ENCODE peak calls at places on chromosomes 7 and 10, in seven cellular contexts. One of them, this sample, is unnamed.

GRCh38 chr10:133462512-133463305 is 9.0 kb downstream of the SCART1 start:
- DNase-seq in endothelial cell: no peak
- DNase-seq in dorsolateral prefrontal cortex: no peak
- DNase-seq in cardiac muscle cell: no peak
- DNase-seq in Calu3: no peak
- DNase-seq in GM12865: no peak
- DNase-seq in NB4: no peak
- DNase-seq in this sample: no peak

GRCh38 chr10:99374526-99374925 is 45.4 kb downstream of the CNNM1 start:
- DNase-seq in endothelial cell: no peak
- DNase-seq in dorsolateral prefrontal cortex: no peak
- DNase-seq in cardiac muscle cell: peak
- DNase-seq in Calu3: no peak
- DNase-seq in NB4: no peak
- DNase-seq in GM12865: no peak
- DNase-seq in this sample: no peak

GRCh38 chr7:5229451-5230271 is 39.6 kb downstream of the WIPI2 start:
- DNase-seq in Calu3: no peak
- DNase-seq in cardiac muscle cell: no peak
- DNase-seq in NB4: no peak
- DNase-seq in dorsolateral prefrontal cortex: no peak
- DNase-seq in endothelial cell: no peak
- DNase-seq in GM12865: peak
- DNase-seq in this sample: no peak

GRCh38 chr7:92898798-92899197 is 62.4 kb upstream of the CDK6 start:
- DNase-seq in endothelial cell: no peak
- DNase-seq in NB4: no peak
- DNase-seq in Calu3: no peak
- DNase-seq in dorsolateral prefrontal cortex: no peak
- DNase-seq in GM12865: no peak
- DNase-seq in cardiac muscle cell: no peak
- DNase-seq in this sample: no peak

GRCh38 chr7:103752995-103753394 is 236.5 kb downstream of the RELN start:
- DNase-seq in Calu3: peak
- DNase-seq in dorsolateral prefrontal cortex: no peak
- DNase-seq in endothelial cell: no peak
- DNase-seq in NB4: no peak
- DNase-seq in GM12865: no peak
- DNase-seq in cardiac muscle cell: peak
- DNase-seq in this sample: no peak

GRCh38 chr10:24331457-24331856 is 122.5 kb downstream of the KIAA1217 start:
- DNase-seq in cardiac muscle cell: peak
- DNase-seq in NB4: no peak
- DNase-seq in endothelial cell: no peak
- DNase-seq in dorsolateral prefrontal cortex: no peak
- DNase-seq in Calu3: peak
- DNase-seq in GM12865: no peak
- DNase-seq in this sample: no peak

GRCh38 chr7:23377134-23377533 is 78.0 kb downstream of the MALSU1 start:
- DNase-seq in cardiac muscle cell: peak
- DNase-seq in endothelial cell: no peak
- DNase-seq in NB4: no peak
- DNase-seq in GM12865: no peak
- DNase-seq in Calu3: no peak
- DNase-seq in dorsolateral prefrontal cortex: no peak
- DNase-seq in this sample: no peak

GRCh38 chr10:30493609-30494530 is 59.9 kb downstream of the MAP3K8 start:
- DNase-seq in NB4: peak
- DNase-seq in endothelial cell: no peak
- DNase-seq in dorsolateral prefrontal cortex: no peak
- DNase-seq in GM12865: peak
- DNase-seq in Calu3: no peak
- DNase-seq in cardiac muscle cell: peak
- DNase-seq in this sample: no peak

GRCh38 chr7:7562736-7563135 is 3.9 kb upstream of the MIOS start:
- DNase-seq in cardiac muscle cell: peak
- DNase-seq in Calu3: no peak
- DNase-seq in dorsolateral prefrontal cortex: no peak
- DNase-seq in GM12865: no peak
- DNase-seq in NB4: no peak
- DNase-seq in endothelial cell: no peak
- DNase-seq in this sample: no peak

GRCh38 chr10:59678884-59679301 is 30.8 kb downstream of the SLC16A9 start:
- DNase-seq in GM12865: peak
- DNase-seq in cardiac muscle cell: peak
- DNase-seq in NB4: no peak
- DNase-seq in dorsolateral prefrontal cortex: no peak
- DNase-seq in Calu3: no peak
- DNase-seq in endothelial cell: no peak
- DNase-seq in this sample: no peak

GRCh38 chr10:70602665-70603438 is at the start of gene PRF1:
- DNase-seq in Calu3: no peak
- DNase-seq in GM12865: no peak
- DNase-seq in cardiac muscle cell: no peak
- DNase-seq in dorsolateral prefrontal cortex: no peak
- DNase-seq in NB4: peak
- DNase-seq in endothelial cell: no peak
- DNase-seq in this sample: no peak

GRCh38 chr10:56449770-56450169 is 88.7 kb upstream of the ZWINT start:
- DNase-seq in GM12865: peak
- DNase-seq in cardiac muscle cell: no peak
- DNase-seq in dorsolateral prefrontal cortex: no peak
- DNase-seq in NB4: peak
- DNase-seq in endothelial cell: no peak
- DNase-seq in Calu3: no peak
- DNase-seq in this sample: no peak
- TF ChIP-seq CTCF in GM12865: peak
- TF ChIP-seq CTCF in cardiac muscle cell: no peak
- TF ChIP-seq CTCF in dorsolateral prefrontal cortex: no peak
- TF ChIP-seq CTCF in NB4: peak
- TF ChIP-seq CTCF in endothelial cell: no peak
- TF ChIP-seq CTCF in Calu3: peak
- TF ChIP-seq CTCF in this sample: peak

GRCh38 chr7:151808296-151809155 is 68.4 kb downstream of the PRKAG2 start:
- DNase-seq in GM12865: no peak
- DNase-seq in dorsolateral prefrontal cortex: no peak
- DNase-seq in Calu3: peak
- DNase-seq in endothelial cell: no peak
- DNase-seq in cardiac muscle cell: no peak
- DNase-seq in NB4: no peak
- DNase-seq in this sample: no peak
- TF ChIP-seq CTCF in GM12865: no peak
- TF ChIP-seq CTCF in dorsolateral prefrontal cortex: no peak
- TF ChIP-seq CTCF in Calu3: no peak
- TF ChIP-seq CTCF in endothelial cell: no peak
- TF ChIP-seq CTCF in cardiac muscle cell: no peak
- TF ChIP-seq CTCF in NB4: no peak
- TF ChIP-seq CTCF in this sample: no peak

DNA sequence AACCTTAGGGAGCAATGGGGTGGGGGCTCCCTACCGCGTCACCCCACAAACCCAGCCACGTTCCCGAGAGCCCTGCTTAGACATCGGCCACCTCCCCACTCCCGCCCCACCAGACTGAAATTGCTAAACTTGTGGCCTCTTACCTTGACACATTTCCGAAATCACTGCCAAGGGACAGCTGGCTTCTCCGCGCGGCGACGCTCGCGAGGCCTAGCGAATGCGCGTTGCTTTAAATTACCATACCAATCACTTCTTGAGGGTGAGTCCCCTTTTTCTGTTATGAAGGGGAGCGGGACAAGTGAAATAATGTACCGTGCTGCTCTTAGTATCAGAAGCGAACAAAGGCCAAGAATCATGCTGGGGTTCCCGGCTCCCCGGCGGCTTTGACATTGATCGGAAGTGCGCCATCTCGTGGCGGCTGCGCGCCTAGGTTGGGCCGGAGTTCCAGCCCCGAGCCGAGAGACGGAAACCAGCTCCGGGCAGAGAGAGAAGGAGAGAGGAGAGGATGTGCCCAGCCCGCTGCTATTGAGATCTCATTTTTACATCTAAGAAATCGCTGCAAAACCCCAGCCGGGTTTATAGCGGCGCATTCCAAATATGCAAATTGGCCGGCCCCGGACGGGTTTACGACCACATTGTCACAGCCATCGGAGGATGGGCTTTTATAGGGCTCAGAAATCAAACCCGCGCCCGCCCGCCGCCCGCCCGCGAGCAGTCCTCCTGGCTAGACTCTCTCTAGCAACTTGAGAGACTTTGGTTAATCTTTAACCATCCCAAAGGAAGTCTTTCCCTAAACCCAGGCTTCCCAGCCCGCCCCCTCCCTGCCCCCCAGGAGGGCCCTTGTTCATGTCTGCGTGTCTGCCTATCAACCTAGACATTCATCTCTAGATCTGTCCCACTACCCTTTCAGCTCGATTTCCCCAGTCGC is 5.3 kb downstream of the HOXA11 start:
- DNase-seq in NB4: peak
- DNase-seq in dorsolateral prefrontal cortex: no peak
- DNase-seq in endothelial cell: peak
- DNase-seq in Calu3: peak
- DNase-seq in GM12865: peak
- DNase-seq in cardiac muscle cell: peak
- DNase-seq in this sample: peak
- TF ChIP-seq CTCF in NB4: peak
- TF ChIP-seq CTCF in dorsolateral prefrontal cortex: peak
- TF ChIP-seq CTCF in endothelial cell: peak
- TF ChIP-seq CTCF in Calu3: peak
- TF ChIP-seq CTCF in GM12865: peak
- TF ChIP-seq CTCF in cardiac muscle cell: peak
- TF ChIP-seq CTCF in this sample: peak

GRCh38 chr7:134845461-134845860 is 66.0 kb downstream of the CALD1 start:
- DNase-seq in dorsolateral prefrontal cortex: no peak
- DNase-seq in endothelial cell: no peak
- DNase-seq in NB4: no peak
- DNase-seq in GM12865: peak
- DNase-seq in cardiac muscle cell: no peak
- DNase-seq in Calu3: peak
- DNase-seq in this sample: no peak
- TF ChIP-seq CTCF in dorsolateral prefrontal cortex: no peak
- TF ChIP-seq CTCF in endothelial cell: no peak
- TF ChIP-seq CTCF in NB4: no peak
- TF ChIP-seq CTCF in GM12865: peak
- TF ChIP-seq CTCF in cardiac muscle cell: peak
- TF ChIP-seq CTCF in Calu3: no peak
- TF ChIP-seq CTCF in this sample: peak

GRCh38 chr10:16519908-16520861 is 1.5 kb downstream of the C1QL3 start:
- DNase-seq in cardiac muscle cell: no peak
- DNase-seq in GM12865: peak
- DNase-seq in endothelial cell: peak
- DNase-seq in dorsolateral prefrontal cortex: no peak
- DNase-seq in Calu3: no peak
- DNase-seq in NB4: no peak
- DNase-seq in this sample: no peak

GRCh38 chr10:16519250-16519907 is 2.3 kb downstream of the C1QL3 start:
- DNase-seq in cardiac muscle cell: no peak
- DNase-seq in NB4: no peak
- DNase-seq in GM12865: peak
- DNase-seq in Calu3: no peak
- DNase-seq in endothelial cell: no peak
- DNase-seq in dorsolateral prefrontal cortex: no peak
- DNase-seq in this sample: no peak

GRCh38 chr10:16518822-16519221 is 2.9 kb downstream of the C1QL3 start:
- DNase-seq in Calu3: no peak
- DNase-seq in NB4: no peak
- DNase-seq in endothelial cell: no peak
- DNase-seq in cardiac muscle cell: no peak
- DNase-seq in GM12865: peak
- DNase-seq in dorsolateral prefrontal cortex: no peak
- DNase-seq in this sample: no peak

GRCh38 chr10:16520900-16521299 is 779 bp downstream of the C1QL3 start:
- DNase-seq in endothelial cell: peak
- DNase-seq in GM12865: peak
- DNase-seq in Calu3: peak
- DNase-seq in dorsolateral prefrontal cortex: no peak
- DNase-seq in NB4: no peak
- DNase-seq in cardiac muscle cell: peak
- DNase-seq in this sample: peak

DNA sequence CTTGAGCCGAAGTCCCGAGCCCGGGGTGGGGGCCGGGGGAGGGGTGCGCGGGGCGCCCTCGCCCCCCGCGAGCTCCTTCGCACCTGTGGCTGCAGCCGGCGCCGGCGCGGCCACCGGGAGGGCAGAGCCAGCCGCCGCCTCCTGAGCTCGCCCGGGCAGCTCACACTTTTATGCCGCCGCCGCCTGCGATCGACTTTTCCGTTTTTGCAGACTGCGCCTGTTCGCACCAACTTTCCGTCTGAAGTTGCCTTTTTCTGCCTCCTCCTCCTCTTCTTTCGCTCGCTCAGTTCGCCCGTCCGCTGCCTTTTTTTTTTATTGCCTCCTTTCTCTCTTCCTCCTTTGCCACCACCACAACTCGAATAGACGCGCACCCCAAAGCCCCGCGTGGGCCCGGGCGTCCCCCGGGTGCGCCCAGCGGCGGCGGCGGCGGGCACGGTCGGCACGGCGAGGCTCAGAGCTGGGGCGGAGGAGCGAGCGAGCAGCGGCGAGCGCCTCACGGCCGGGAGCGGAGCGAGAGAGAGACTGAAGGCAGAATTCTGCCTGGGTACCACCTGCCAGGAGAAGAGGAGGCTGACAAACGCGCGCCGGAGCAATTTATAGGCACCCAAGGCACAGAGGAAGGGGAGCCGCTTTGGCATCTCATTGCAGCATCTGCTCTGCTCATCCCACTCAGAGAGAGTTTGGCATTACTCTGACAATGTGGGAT is at the start of gene C1QL3:
- DNase-seq in NB4: no peak
- DNase-seq in Calu3: peak
- DNase-seq in endothelial cell: peak
- DNase-seq in dorsolateral prefrontal cortex: no peak
- DNase-seq in GM12865: peak
- DNase-seq in cardiac muscle cell: peak
- DNase-seq in this sample: peak
- TF ChIP-seq CTCF in NB4: no peak
- TF ChIP-seq CTCF in Calu3: no peak
- TF ChIP-seq CTCF in endothelial cell: no peak
- TF ChIP-seq CTCF in dorsolateral prefrontal cortex: no peak
- TF ChIP-seq CTCF in GM12865: no peak
- TF ChIP-seq CTCF in cardiac muscle cell: no peak
- TF ChIP-seq CTCF in this sample: no peak

DNA sequence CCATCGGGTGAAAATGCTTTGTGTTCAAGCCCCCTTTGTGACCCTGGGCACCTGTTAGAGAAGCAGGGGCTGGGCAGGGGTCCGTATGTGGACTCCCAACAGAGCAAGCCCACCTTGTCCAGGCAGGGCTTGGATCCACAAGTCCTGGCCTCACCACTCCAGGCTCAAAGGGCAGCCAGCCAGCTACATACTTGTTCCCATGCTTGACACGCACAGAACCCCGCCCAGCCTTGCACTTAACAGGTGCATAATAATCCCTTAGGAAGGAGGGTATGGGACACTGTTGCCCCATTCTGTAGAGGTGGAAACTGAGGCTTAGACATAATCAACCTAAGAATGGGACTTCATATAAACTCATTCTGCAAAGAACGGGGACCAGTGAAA is 160.6 kb downstream of the PRKAG2 start:
- DNase-seq in endothelial cell: no peak
- DNase-seq in cardiac muscle cell: no peak
- DNase-seq in GM12865: no peak
- DNase-seq in Calu3: no peak
- DNase-seq in NB4: no peak
- DNase-seq in dorsolateral prefrontal cortex: no peak
- DNase-seq in this sample: no peak
- TF ChIP-seq CTCF in endothelial cell: no peak
- TF ChIP-seq CTCF in cardiac muscle cell: no peak
- TF ChIP-seq CTCF in GM12865: no peak
- TF ChIP-seq CTCF in Calu3: no peak
- TF ChIP-seq CTCF in NB4: no peak
- TF ChIP-seq CTCF in dorsolateral prefrontal cortex: no peak
- TF ChIP-seq CTCF in this sample: no peak